ENCODE peak calls at places on chromosomes 16 and 17, in eight cellular contexts. G is stomach, L is HCT116, T is transverse colon, W is esophagus muscularis mucosa, Z is HL-60, C is GM23338, E is sigmoid colon. Q is an unnamed sample.

GRCh38 chr16:58128181-58128631 is 975 bp downstream of the CFAP20 start:
- DNase-seq in W (no peak), T (no peak), L (no peak), Z (no peak), E (no peak), G (no peak), C (no peak), Q (no peak)

GRCh38 chr17:56723471-56723870 is 110.2 kb downstream of the C17orf67 start:
- DNase-seq in W (no peak), E (no peak), T (no peak), Z (no peak), G (no peak), C (no peak), L (no peak), Q (no peak)

GRCh38 chr17:39200957-39201510 is 951 bp downstream of the RPL19 start:
- DNase-seq in G (no peak), C (no peak), E (no peak), L (no peak), W (no peak), Z (peak; percentile 39), T (no peak), Q (no peak)

GRCh38 chr17:68462381-68463210 is 5.3 kb upstream of the WIPI1 start:
- DNase-seq in T (peak; percentile 73), Z (peak; percentile 74), C (peak; percentile 98), G (peak; percentile 77), W (no peak), L (peak; percentile 92), E (peak; percentile 78), Q (peak; percentile 83)

GRCh38 chr16:69286941-69287713 is 24.0 kb upstream of the VPS4A start:
- DNase-seq in Z (peak; percentile 53), E (peak; percentile 81), L (peak; percentile 31), T (peak; percentile 26), C (peak; percentile 76), W (no peak), G (no peak), Q (peak; percentile 84)

GRCh38 chr17:41010421-41010820 is 1.5 kb upstream of the KRTAP3-1 start:
- DNase-seq in W (no peak), C (no peak), Z (no peak), G (no peak), E (no peak), T (no peak), L (no peak), Q (no peak)

GRCh38 chr16:84228321-84228838 is 11.4 kb downstream of the KCNG4 start:
- DNase-seq in L (peak; percentile 76), Z (no peak), E (peak; percentile 83), T (peak; percentile 15), W (peak; percentile 95), G (no peak), C (peak; percentile 54), Q (peak; percentile 49)

GRCh38 chr17:43003542-43004172 is 2.9 kb upstream of the IFI35 start:
- DNase-seq in G (no peak), C (peak; percentile 71), W (no peak), T (no peak), E (no peak), L (peak; percentile 61), Z (no peak), Q (no peak)

GRCh38 chr16:86966781-86967180 is 350.4 kb downstream of the C16orf95 start:
- DNase-seq in G (no peak), W (no peak), L (no peak), E (no peak), C (no peak), Z (no peak), T (no peak), Q (no peak)

GRCh38 chr17:66198242-66198641 is 6.3 kb upstream of the CEP112 start:
- DNase-seq in E (no peak), C (no peak), T (no peak), G (no peak), Z (no peak), L (no peak), W (no peak), Q (no peak)

GRCh38 chr16:47204736-47205499 is 61.2 kb upstream of the NETO2 start:
- DNase-seq in G (no peak), Z (no peak), E (no peak), L (no peak), C (peak; percentile 2), W (no peak), T (no peak), Q (no peak)

GRCh38 chr16:55830658-55831294 is 2.1 kb downstream of the CES1 start:
- DNase-seq in E (no peak), G (no peak), L (no peak), W (no peak), T (no peak), Z (no peak), C (no peak), Q (no peak)

GRCh38 chr17:9676742-9677387 is 31.5 kb downstream of the USP43 start:
- DNase-seq in T (no peak), L (peak; percentile 91), Z (no peak), E (no peak), G (no peak), W (no peak), C (no peak), Q (no peak)

GRCh38 chr17:21495281-21495680 is 119.1 kb downstream of the KCNJ12 start:
- DNase-seq in Z (no peak), E (no peak), C (no peak), G (no peak), L (no peak), W (no peak), T (no peak), Q (no peak)

GRCh38 chr17:45371414-45372324 is 54.8 kb upstream of the MAP3K14 start:
- DNase-seq in Z (no peak), G (peak; percentile 84), W (peak; percentile 92), E (peak; percentile 90), C (peak; percentile 95), T (peak; percentile 82), L (peak; percentile 92), Q (peak; percentile 93)

GRCh38 chr17:72182256-72182890 is 61.6 kb downstream of the SOX9 start:
- DNase-seq in G (peak; percentile 66), E (no peak), W (no peak), Z (no peak), C (peak; percentile 57), L (no peak), T (peak; percentile 20), Q (no peak)

GRCh38 chr16:1076801-1077576 is 4.4 kb downstream of the SSTR5 start:
- DNase-seq in G (no peak), L (no peak), Z (no peak), T (no peak), C (no peak), W (no peak), E (no peak), Q (no peak)

GRCh38 chr16:64900029-64900428 is 221.8 kb downstream of the CDH11 start:
- DNase-seq in W (no peak), L (no peak), G (no peak), Z (no peak), C (no peak), T (no peak), E (no peak), Q (no peak)

GRCh38 chr16:57446530-57447141 is 549 bp downstream of the CIAPIN1 start:
- DNase-seq in T (peak; percentile 31), L (no peak), G (peak; percentile 34), E (peak; percentile 74), Z (peak; percentile 30), W (no peak), C (peak; percentile 56), Q (peak; percentile 43)

GRCh38 chr16:29850998-29851397 is 12.0 kb downstream of the CDIPT start:
- DNase-seq in T (no peak), E (no peak), G (no peak), Z (no peak), C (no peak), W (no peak), L (no peak), Q (no peak)
- TF ChIP-seq POLR2AphosphoS5 in T (no peak), E (no peak), G (no peak), Z (no peak), C (no peak), W (no peak), L (no peak), Q (no peak)

GRCh38 chr17:3485481-3486068 is 9.8 kb downstream of the ASPA start:
- DNase-seq in L (no peak), W (no peak), C (no peak), E (no peak), T (no peak), Z (no peak), G (no peak), Q (no peak)
- H3K4me3 ChIP-seq in L (no peak overlapping the region), W (no peak overlapping the region), C (no peak overlapping the region), E (no peak overlapping the region), T (no peak overlapping the region), Z (no peak overlapping the region), G (no peak overlapping the region), Q (no peak overlapping the region)

DNA sequence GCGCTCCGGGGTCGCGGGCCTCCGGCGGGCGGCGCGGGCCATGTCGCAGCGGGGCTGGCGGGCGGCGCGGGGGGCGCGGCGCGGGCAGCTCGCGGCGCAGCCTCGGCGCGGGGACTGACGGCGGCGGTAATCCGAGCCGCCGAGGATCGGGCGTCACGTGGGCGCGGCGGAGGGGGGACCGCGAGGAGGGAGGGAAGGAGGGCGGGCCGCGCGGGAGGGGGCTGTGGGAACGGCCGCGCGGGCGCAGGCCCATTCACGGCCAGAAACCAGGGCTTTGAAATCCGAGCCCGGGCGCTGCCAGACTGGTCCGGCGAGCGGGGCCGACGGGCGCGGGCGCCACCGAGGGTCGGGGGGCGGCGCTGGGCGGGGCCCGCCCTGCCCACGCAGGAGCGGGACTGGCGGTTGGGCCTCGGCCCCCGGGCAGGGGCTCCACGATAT is at the start of gene MTSS2:
- DNase-seq in L (peak; percentile 35), Z (peak; percentile 67), C (peak; percentile 92), T (peak; percentile 77), G (peak; percentile 83), E (peak; percentile 96), W (no peak), Q (peak; percentile 89)
- TF ChIP-seq POLR2AphosphoS5 in L (peak; percentile 56), Z (no peak), C (no peak), T (peak; percentile 69), G (peak; percentile 16), E (peak; percentile 75), W (peak; percentile 74), Q (no peak)

DNA sequence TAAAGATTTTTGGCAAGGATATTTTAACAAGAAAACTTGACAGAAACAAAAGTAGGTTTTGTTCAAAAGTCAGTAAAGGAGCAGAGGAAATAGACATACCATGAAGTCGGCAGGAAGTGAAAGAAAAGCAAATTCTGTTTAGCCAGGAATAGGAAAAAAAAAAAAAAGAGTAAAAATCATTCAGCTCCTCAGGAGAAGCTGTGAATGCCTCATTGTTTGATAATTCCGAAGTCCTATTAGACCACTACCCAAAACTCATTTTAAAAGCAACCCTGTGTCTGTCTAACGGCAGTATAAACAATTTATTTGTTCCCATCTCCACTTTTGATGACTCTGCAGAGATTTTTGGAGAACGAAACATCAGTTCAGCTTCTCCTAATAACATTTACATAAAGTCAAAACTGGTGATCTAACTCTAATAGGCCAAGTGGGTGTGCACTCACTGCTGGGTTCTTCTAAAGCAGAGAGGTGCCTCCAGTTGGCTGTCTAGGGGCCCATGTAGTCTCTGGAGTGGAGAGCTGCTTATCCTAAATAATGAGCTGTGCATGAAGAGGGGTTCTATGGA is 34.9 kb downstream of the TEKT3 start:
- DNase-seq in T (no peak), C (no peak), Z (no peak), L (no peak), E (no peak), W (no peak), G (no peak), Q (peak; percentile 6)
- H3K4me3 ChIP-seq in T (no peak overlapping the region), C (no peak overlapping the region), Z (no peak overlapping the region), L (no peak overlapping the region), E (no peak overlapping the region), W (peak overlapping the region; percentile 3), G (peak overlapping the region; percentile 7), Q (no peak overlapping the region)

GRCh38 chr16:59440502-59440901 is 706.4 kb upstream of the GOT2 start:
- DNase-seq in G (no peak), L (no peak), Z (no peak), E (no peak), T (no peak), C (no peak), W (no peak), Q (no peak)
- TF ChIP-seq POLR2AphosphoS5 in G (no peak), L (no peak), Z (no peak), E (no peak), T (no peak), C (no peak), W (no peak), Q (no peak)